ENCODE peak calls at places on chromosomes 4 and X, in six cellular contexts. F, J, G, U, N and P are unnamed samples.
A peak's percentile ranks its signal among the peaks of the same experiment; 100 is the strongest.

GRCh38 chr4:26028793-26029511 is 114.9 kb downstream of the SMIM20 start:
- DNase-seq in F (peak; percentile 60), J (peak; percentile 90), G (no peak), U (peak; percentile 62), N (peak; percentile 48), P (peak; percentile 76)

GRCh38 chr4:70842761-70843435 is 3.2 kb upstream of the GRSF1 start:
- DNase-seq in F (no peak), J (no peak), G (no peak), U (no peak), N (no peak), P (peak; percentile 67)

GRCh38 chr4:150533673-150534072 is 48.3 kb upstream of the MAB21L2 start:
- DNase-seq in F (no peak), J (no peak), G (no peak), U (no peak), N (no peak), P (no peak)

GRCh38 chr4:27149541-27150212 is 289.0 kb downstream of the STIM2 start:
- DNase-seq in F (no peak), J (no peak), G (peak; percentile 8), U (peak; percentile 83), N (no peak), P (no peak)

GRCh38 chrX:128460835-128461234 is 408.6 kb upstream of the ACTRT1 start:
- DNase-seq in F (no peak), J (no peak), G (no peak), U (no peak), N (peak; percentile 13), P (no peak)

GRCh38 chr4:154366956-154367355 is 124.6 kb downstream of the DCHS2 start:
- DNase-seq in F (no peak), J (no peak), G (no peak), U (no peak), N (no peak), P (no peak)

GRCh38 chr4:80990851-80991250 is 39.7 kb upstream of the BMP3 start:
- DNase-seq in F (no peak), J (peak; percentile 3), G (no peak), U (no peak), N (no peak), P (peak; percentile 3)

GRCh38 chr4:7189475-7190277 is 2.7 kb upstream of the SORCS2 start:
- DNase-seq in F (no peak), J (no peak), G (no peak), U (no peak), N (no peak), P (no peak)

GRCh38 chr4:11446156-11446811 is 17.6 kb upstream of the HS3ST1 start:
- DNase-seq in F (no peak), J (no peak), G (peak; percentile 26), U (no peak), N (peak; percentile 10), P (no peak)

GRCh38 chr4:143355540-143356217 is 19.0 kb downstream of the GAB1 start:
- DNase-seq in F (no peak), J (no peak), G (peak; percentile 85), U (peak; percentile 43), N (no peak), P (no peak)

GRCh38 chr4:179989975-179990374 is 2253.2 kb upstream of the TENM3 start:
- DNase-seq in F (no peak), J (no peak), G (no peak), U (no peak), N (peak; percentile 11), P (peak; percentile 84)

GRCh38 chr4:173528378-173529321 is 1.4 kb downstream of the HAND2 start:
- DNase-seq in F (no peak), J (peak; percentile 31), G (no peak), U (peak; percentile 56), N (no peak), P (no peak)

GRCh38 chrX:107324493-107325310 is 118.3 kb downstream of the DNAAF6 start:
- DNase-seq in F (no peak), J (peak; percentile 90), G (peak; percentile 13), U (peak; percentile 14), N (peak; percentile 38), P (peak; percentile 17)

GRCh38 chr4:124018383-124019317 is 622.1 kb downstream of the SPRY1 start:
- DNase-seq in F (no peak), J (peak; percentile 48), G (no peak), U (peak; percentile 93), N (peak; percentile 12), P (peak; percentile 81)

GRCh38 chrX:124736553-124737240 is 390.3 kb downstream of the SH2D1A start:
- DNase-seq in F (no peak), J (peak; percentile 19), G (no peak), U (no peak), N (no peak), P (no peak)

GRCh38 chr4:141851246-141851891 is 215.0 kb downstream of the IL15 start:
- DNase-seq in F (no peak), J (no peak), G (peak; percentile 49), U (peak; percentile 41), N (no peak), P (no peak)

GRCh38 chr4:5051210-5051691 is at the start of gene STK32B:
- DNase-seq in F (no peak), J (peak; percentile 77), G (peak; percentile 80), U (peak; percentile 64), N (peak; percentile 93), P (peak; percentile 20)

GRCh38 chr4:2515835-2516550 is 20.5 kb upstream of the FAM193A start:
- DNase-seq in F (no peak), J (no peak), G (no peak), U (no peak), N (no peak), P (no peak)

GRCh38 chrX:140177821-140178220 is 212.5 kb upstream of the CXorf66 start:
- DNase-seq in F (no peak), J (no peak), G (no peak), U (no peak), N (no peak), P (no peak)

GRCh38 chr4:41991916-41992767 is 1.8 kb downstream of the SLC30A9 start:
- DNase-seq in F (no peak), J (no peak), G (peak; percentile 11), U (peak; percentile 37), N (peak; percentile 26), P (no peak)

GRCh38 chr4:3232001-3232400 is 17.0 kb upstream of the MSANTD1 start:
- DNase-seq in F (no peak), J (no peak), G (no peak), U (no peak), N (no peak), P (no peak)

GRCh38 chr4:148692242-148692641 is 250.0 kb upstream of the NR3C2 start:
- DNase-seq in F (no peak), J (no peak), G (no peak), U (no peak), N (no peak), P (no peak)

GRCh38 chr4:94613248-94613647 is 144.5 kb upstream of the BMPR1B start:
- DNase-seq in F (no peak), J (no peak), G (no peak), U (no peak), N (no peak), P (no peak)

DNA sequence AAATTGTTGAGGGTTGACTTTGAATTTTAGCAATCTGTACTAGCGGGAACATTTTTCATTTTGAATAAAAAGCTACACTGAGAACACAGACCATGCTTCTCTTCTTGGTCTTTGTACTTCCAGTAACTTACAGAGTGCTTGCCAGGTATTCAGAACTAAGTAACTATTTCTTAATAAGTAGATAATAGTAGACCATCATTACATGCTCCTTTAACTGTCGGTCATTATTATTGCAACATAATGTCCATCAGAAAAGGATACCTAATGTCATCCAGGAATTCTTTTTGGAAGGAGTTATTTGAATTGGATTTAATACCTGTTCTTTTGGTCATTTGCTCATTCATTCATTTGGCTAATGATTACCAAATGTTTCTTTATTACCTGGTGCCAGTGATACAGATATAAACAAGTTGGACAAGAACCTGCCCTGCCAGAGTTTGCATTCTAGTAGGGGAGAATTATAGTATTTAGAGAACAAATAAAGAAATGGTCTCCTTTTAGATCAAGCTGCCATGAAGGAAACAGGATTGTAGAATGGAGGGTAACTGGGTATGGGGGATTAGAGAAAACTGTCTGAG is 32.7 kb downstream of the CWH43 start:
- DNase-seq in F (no peak), J (no peak), G (no peak), U (no peak), N (no peak), P (no peak)
- TF ChIP-seq CTCF in F (no peak), J (no peak), G (no peak), U (no peak), N (no peak), P (no peak)

GRCh38 chr4:1112174-1112820 is 1.1 kb downstream of the RNF212 start:
- DNase-seq in F (no peak), J (no peak), G (no peak), U (no peak), N (peak; percentile 62), P (no peak)
- TF ChIP-seq CTCF in F (no peak), J (no peak), G (no peak), U (no peak), N (no peak), P (no peak)

GRCh38 chrX:9189286-9189685 is 155.4 kb upstream of the FAM9B start:
- DNase-seq in F (no peak), J (no peak), G (no peak), U (no peak), N (no peak), P (no peak)

GRCh38 chrX:9184231-9184630 is 150.3 kb upstream of the FAM9B start:
- DNase-seq in F (no peak), J (no peak), G (no peak), U (no peak), N (no peak), P (no peak)

GRCh38 chrX:9183481-9183880 is 149.6 kb upstream of the FAM9B start:
- DNase-seq in F (no peak), J (no peak), G (no peak), U (no peak), N (no peak), P (no peak)

GRCh38 chrX:9188117-9188516 is 154.2 kb upstream of the FAM9B start:
- DNase-seq in F (no peak), J (no peak), G (no peak), U (no peak), N (no peak), P (no peak)
- TF ChIP-seq CTCF in F (no peak), J (no peak), G (no peak), U (no peak), N (no peak), P (no peak)

DNA sequence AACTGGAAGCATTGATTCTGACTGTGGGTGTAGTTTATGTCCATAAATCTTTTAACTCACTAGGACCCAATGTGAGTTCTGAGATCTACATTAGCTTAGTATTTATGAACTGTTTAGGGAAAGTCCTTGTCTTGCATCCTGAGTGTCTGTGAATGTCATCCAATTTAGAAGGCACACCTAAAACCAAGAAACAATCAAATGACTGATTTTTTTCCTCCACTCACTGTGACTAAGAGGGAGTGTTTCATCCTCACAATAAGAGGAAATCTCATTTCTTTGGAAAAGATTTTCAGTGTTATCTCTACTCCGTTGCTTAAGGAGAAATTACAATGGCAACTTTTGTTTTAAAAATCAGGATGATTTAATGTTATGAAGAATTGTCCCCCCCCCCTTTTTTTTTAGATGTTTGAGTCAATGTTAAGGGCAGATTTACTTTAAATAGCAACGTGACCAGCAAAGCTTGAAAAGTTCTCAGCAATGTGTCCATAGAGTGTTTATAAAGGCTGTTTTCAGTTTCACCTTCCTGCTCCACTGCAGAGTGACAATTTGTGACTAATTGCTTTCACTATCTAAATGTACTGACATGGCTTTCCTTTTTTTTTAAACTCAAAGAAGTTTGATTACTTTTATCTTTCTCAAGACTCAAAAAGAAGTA is 173.0 kb downstream of the SPCS3 start:
- DNase-seq in F (no peak), J (no peak), G (peak; percentile 53), U (no peak), N (no peak), P (peak; percentile 78)
- TF ChIP-seq CTCF in F (no peak), J (no peak), G (no peak), U (no peak), N (no peak), P (no peak)

GRCh38 chr4:113762061-113762850 is 718 bp upstream of the CAMK2D start:
- DNase-seq in F (peak; percentile 100), J (peak; percentile 95), G (peak; percentile 99), U (peak; percentile 100), N (peak; percentile 99), P (peak; percentile 100)
- TF ChIP-seq CTCF in F (no peak), J (no peak), G (no peak), U (no peak), N (no peak), P (no peak)